ENCODE peak calls at places on chromosomes 12 and 14, in four cellular contexts. Q is PC-3, O is cardiac muscle cell, M is Peyer's patch. T is an unnamed sample.

GRCh38 chr12:102833687-102834435 is 83.2 kb downstream of the PAH start:
- DNase-seq in Q (peak; percentile 17), O (no peak), M (no peak), T (no peak)

GRCh38 chr14:92978229-92979021 is 55.5 kb downstream of the CHGA start:
- DNase-seq in Q (no peak), O (no peak), M (no peak), T (no peak)

GRCh38 chr14:64137657-64138290 is 156.4 kb downstream of the ESR2 start:
- DNase-seq in Q (peak; percentile 64), O (peak; percentile 30), M (peak; percentile 20), T (no peak)

GRCh38 chr14:27411021-27411420 is 813.2 kb upstream of the NOVA1 start:
- DNase-seq in Q (no peak), O (no peak), M (no peak), T (no peak)

GRCh38 chr14:94612174-94612573 is at the start of gene SERPINA3:
- DNase-seq in Q (no peak), O (peak; percentile 78), M (no peak), T (no peak)

GRCh38 chr14:69005432-69006148 is 26.5 kb upstream of the ACTN1 start:
- DNase-seq in Q (peak; percentile 91), O (peak; percentile 91), M (peak; percentile 20), T (peak; percentile 32)

GRCh38 chr12:18430425-18431048 is 169.2 kb downstream of the PIK3C2G start:
- DNase-seq in Q (peak; percentile 69), O (peak; percentile 77), M (no peak), T (no peak)

GRCh38 chr14:69711471-69712216 is 55.3 kb upstream of the SRSF5 start:
- DNase-seq in Q (no peak), O (no peak), M (no peak), T (peak; percentile 46)

GRCh38 chr12:4243098-4243795 is 30.3 kb upstream of the CCND2 start:
- DNase-seq in Q (no peak), O (no peak), M (no peak), T (no peak)

GRCh38 chr12:1313906-1314305 is 280.5 kb downstream of the FBXL14 start:
- DNase-seq in Q (no peak), O (no peak), M (no peak), T (no peak)

GRCh38 chr12:67651380-67651695 is 2.8 kb downstream of the DYRK2 start:
- DNase-seq in Q (peak; percentile 49), O (peak; percentile 58), M (no peak), T (peak; percentile 33)

GRCh38 chr12:56632701-56633464 is 2.8 kb upstream of the BAZ2A start:
- DNase-seq in Q (no peak), O (peak; percentile 12), M (no peak), T (peak; percentile 49)

GRCh38 chr14:45198551-45198950 is 54.5 kb downstream of the MIS18BP1 start:
- DNase-seq in Q (peak; percentile 27), O (peak; percentile 64), M (no peak), T (no peak)

GRCh38 chr12:59716049-59716448 is 120.2 kb downstream of the SLC16A7 start:
- DNase-seq in Q (no peak), O (no peak), M (no peak), T (no peak)

GRCh38 chr12:53115112-53115890 is 12.0 kb downstream of the SOAT2 start:
- DNase-seq in Q (no peak), O (no peak), M (no peak), T (no peak)

GRCh38 chr14:102140027-102140749 is 491 bp downstream of the WDR20 start:
- DNase-seq in Q (no peak), O (peak; percentile 20), M (peak; percentile 29), T (peak; percentile 69)

GRCh38 chr12:114691810-114692557 is 8.0 kb upstream of the TBX3 start:
- DNase-seq in Q (peak; percentile 53), O (no peak), M (no peak), T (no peak)

DNA sequence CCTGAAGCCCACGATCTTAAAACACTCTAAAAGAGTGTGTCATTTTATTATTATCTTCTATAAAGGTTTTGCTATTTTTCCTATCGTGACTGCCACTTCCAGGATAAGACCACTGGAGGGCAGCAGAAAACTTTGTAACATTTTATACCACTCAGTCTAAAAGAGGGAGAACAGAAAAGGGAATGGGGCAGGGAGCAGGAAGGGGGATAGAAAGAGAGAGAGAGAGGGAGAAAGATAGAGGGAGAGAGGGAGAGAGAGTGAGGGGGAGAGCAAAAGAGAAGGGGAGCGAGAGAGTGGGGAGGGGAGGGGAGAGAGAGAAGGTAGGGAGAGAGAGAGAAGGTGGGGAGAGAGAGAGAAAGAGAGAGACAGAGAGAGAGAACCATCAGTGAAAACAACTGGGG is 2.0 kb upstream of the ART4 start:
- DNase-seq in Q (peak; percentile 75), O (peak; percentile 80), M (peak; percentile 33), T (no peak)
- TF ChIP-seq CTCF in Q (peak; percentile 78), O (peak; percentile 74), M (peak; percentile 68), T (peak; percentile 45)

DNA sequence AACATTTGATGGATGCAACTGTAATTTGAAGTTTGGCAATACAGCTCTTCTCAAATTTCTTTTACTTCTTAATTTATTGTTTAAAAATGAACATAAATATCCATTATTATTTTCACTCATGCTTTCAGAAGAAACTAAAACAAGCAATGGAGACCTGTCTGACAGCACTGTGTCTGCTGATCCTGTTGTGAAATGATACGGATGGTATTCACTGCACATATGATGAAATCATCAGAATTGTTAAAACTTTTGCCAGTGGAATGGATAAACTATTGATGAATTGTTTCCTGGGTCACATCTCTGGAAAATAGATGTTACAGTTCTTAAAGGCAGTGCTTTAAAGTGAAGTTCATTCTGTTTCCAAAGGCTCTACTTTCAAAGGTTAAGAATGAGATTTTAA is 59.2 kb downstream of the WASHC4 start:
- DNase-seq in Q (no peak), O (no peak), M (no peak), T (no peak)
- H3K36me3 ChIP-seq in Q (peaks cover 40% of the 10 kb centered on the region), O (peaks cover 45% of the 10 kb centered on the region), M (no peaks in the 10 kb centered on the region), T (no peaks in the 10 kb centered on the region)

DNA sequence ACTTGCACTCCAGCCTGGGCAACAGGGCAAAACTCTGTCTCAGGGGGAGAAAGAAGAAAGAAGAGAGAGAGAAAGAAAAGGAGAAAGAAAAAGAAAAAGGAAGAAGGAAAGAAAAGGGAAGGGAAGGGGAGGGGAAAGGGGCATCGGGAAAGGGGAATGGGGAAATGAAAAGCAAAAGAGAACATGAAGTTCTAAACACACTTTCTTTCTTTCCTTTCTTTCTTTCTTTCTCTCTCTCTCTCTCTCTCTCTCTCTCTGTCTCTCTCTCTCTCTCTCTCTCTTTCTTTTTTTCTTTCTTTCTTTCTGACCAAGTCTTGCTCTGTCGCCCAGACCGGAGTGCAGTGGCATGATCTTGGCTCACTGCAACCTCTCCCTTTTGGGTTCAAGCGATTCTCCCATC is 76.9 kb downstream of the RPS6KA5 start:
- DNase-seq in Q (no peak), O (no peak), M (no peak), T (no peak)
- H3K4me3 ChIP-seq in Q (no peak overlapping the region), O (no peak overlapping the region), M (no peak overlapping the region), T (no peak overlapping the region)

GRCh38 chr12:58443981-58444371 is 476.3 kb downstream of the LRIG3 start:
- DNase-seq in Q (no peak), O (peak; percentile 62), M (no peak), T (peak; percentile 11)

GRCh38 chr12:58441483-58441882 is 478.8 kb downstream of the LRIG3 start:
- DNase-seq in Q (no peak), O (no peak), M (no peak), T (no peak)

GRCh38 chr12:58443273-58443980 is 476.9 kb downstream of the LRIG3 start:
- DNase-seq in Q (peak; percentile 59), O (peak; percentile 60), M (no peak), T (no peak)
- TF ChIP-seq CTCF in Q (peak; percentile 72), O (peak; percentile 62), M (peak; percentile 14), T (no peak)

DNA sequence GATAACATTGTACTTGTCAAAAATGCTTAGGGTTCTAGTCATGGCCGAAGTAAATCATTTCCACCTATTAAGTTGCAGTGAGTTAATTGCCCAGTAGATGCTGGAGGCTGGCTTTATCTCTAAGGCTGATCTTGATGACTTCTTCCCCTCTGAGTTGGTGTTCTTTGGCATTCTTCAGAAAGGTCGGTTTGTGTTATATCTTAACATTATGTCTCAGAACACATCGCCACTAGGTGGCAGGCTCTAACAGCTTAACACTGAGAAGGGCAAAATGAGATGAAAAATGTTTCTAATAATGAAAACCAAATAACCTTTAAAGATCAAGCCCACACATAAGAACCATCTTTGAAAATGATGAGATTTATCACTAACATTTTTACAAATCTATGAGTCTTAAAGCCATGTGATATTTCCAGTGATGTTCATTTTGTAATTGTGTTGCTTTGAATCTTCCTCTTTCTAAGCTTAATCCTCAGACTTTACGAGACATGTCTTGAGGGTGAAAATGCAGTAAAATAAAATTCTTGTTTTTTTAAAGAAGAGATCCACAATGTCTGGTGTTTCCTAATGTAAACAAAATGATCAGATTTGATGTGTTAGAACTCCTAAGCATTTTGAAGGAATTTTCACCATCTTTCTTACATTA is 28.6 kb downstream of the SUDS3 start:
- DNase-seq in Q (peak; percentile 85), O (peak; percentile 71), M (peak; percentile 67), T (no peak)
- H3K36me3 ChIP-seq in Q (peaks cover 52% of the 10 kb centered on the region), O (peaks cover 43% of the 10 kb centered on the region), M (no peaks in the 10 kb centered on the region), T (no peaks in the 10 kb centered on the region)

GRCh38 chr12:48349471-48349870 is 1.2 kb downstream of the ZNF641 start:
- DNase-seq in Q (no peak), O (peak; percentile 72), M (no peak), T (no peak)
- H3K4me3 ChIP-seq in Q (peak overlapping the region; percentile 81), O (peak overlapping the region; percentile 55), M (no peak overlapping the region), T (no peak overlapping the region)

GRCh38 chr14:91980157-91980556 is 32.7 kb upstream of the FBLN5 start:
- DNase-seq in Q (peak; percentile 90), O (peak; percentile 80), M (no peak), T (no peak)

GRCh38 chr14:91977909-91978308 is 30.4 kb upstream of the FBLN5 start:
- DNase-seq in Q (no peak), O (no peak), M (no peak), T (no peak)

GRCh38 chr14:91971188-91971778 is 23.8 kb upstream of the FBLN5 start:
- DNase-seq in Q (no peak), O (no peak), M (no peak), T (no peak)

GRCh38 chr14:91975763-91976162 is 28.3 kb upstream of the FBLN5 start:
- DNase-seq in Q (no peak), O (no peak), M (no peak), T (no peak)
- TF ChIP-seq CTCF in Q (no peak), O (no peak), M (no peak), T (no peak)

DNA sequence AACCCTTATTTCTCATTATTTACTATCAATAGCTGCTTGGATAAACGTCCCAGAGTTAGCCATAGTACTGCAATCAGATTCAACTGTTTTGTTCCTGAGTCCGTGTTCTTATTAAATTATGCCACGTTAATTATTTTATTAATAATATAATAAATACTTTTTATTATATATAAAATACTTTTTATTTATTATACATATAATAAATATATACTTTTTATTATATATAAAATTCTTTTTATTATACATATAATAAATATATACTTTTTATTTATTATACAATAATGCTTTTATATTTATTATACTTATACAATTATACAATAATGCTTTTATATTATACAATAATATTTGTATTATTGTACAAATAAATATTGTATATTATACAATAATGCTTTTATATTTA is 11.1 kb downstream of the STRAP start:
- DNase-seq in Q (no peak), O (no peak), M (no peak), T (no peak)
- H3K36me3 ChIP-seq in Q (peaks cover 38% of the 10 kb centered on the region), O (peaks cover 42% of the 10 kb centered on the region), M (no peaks in the 10 kb centered on the region), T (no peaks in the 10 kb centered on the region)

GRCh38 chr12:13178568-13179158 is 17.9 kb upstream of the EMP1 start:
- DNase-seq in Q (no peak), O (no peak), M (no peak), T (no peak)

GRCh38 chr12:13181375-13182070 is 15.0 kb upstream of the EMP1 start:
- DNase-seq in Q (no peak), O (no peak), M (no peak), T (no peak)

GRCh38 chr12:13177896-13178295 is 18.6 kb upstream of the EMP1 start:
- DNase-seq in Q (no peak), O (no peak), M (no peak), T (no peak)

GRCh38 chr12:13177373-13177772 is 19.2 kb upstream of the EMP1 start:
- DNase-seq in Q (no peak), O (no peak), M (no peak), T (no peak)

GRCh38 chr12:13179159-13180074 is 17.1 kb upstream of the EMP1 start:
- DNase-seq in Q (peak; percentile 74), O (peak; percentile 61), M (peak; percentile 41), T (peak; percentile 70)
- H3K4me3 ChIP-seq in Q (peak overlapping the region; percentile 60), O (no peak overlapping the region), M (no peak overlapping the region), T (no peak overlapping the region)

T was measured in mucosa of descending colon.